ENCODE peak calls at places on chromosomes 6 and 20, in five cellular contexts. One of them, this sample, is unnamed.

GRCh38 chr6:41546866-41547798 is 951 bp downstream of the FOXP4 start:
- DNase-seq in choroid plexus epithelial cell: peak; percentile 57
- DNase-seq in A549: peak; percentile 20
- DNase-seq in PC-3: peak; percentile 33
- DNase-seq in GM06990: peak; percentile 51
- DNase-seq in this sample: peak; percentile 24

GRCh38 chr20:62452475-62453095 is 23.2 kb downstream of the GATA5 start:
- DNase-seq in choroid plexus epithelial cell: no peak
- DNase-seq in PC-3: no peak
- DNase-seq in GM06990: no peak
- DNase-seq in A549: no peak
- DNase-seq in this sample: no peak

GRCh38 chr6:52365317-52365716 is 3.4 kb downstream of the PAQR8 start:
- DNase-seq in choroid plexus epithelial cell: no peak
- DNase-seq in GM06990: no peak
- DNase-seq in PC-3: no peak
- DNase-seq in A549: no peak
- DNase-seq in this sample: no peak

GRCh38 chr6:39867592-39867991 is 66.7 kb downstream of the MOCS1 start:
- DNase-seq in GM06990: no peak
- DNase-seq in A549: no peak
- DNase-seq in choroid plexus epithelial cell: no peak
- DNase-seq in PC-3: no peak
- DNase-seq in this sample: no peak

GRCh38 chr6:131982740-131983259 is 31.6 kb upstream of the CCN2 start:
- DNase-seq in A549: no peak
- DNase-seq in GM06990: no peak
- DNase-seq in PC-3: peak; percentile 47
- DNase-seq in choroid plexus epithelial cell: peak; percentile 88
- DNase-seq in this sample: peak; percentile 96

GRCh38 chr6:131510094-131510493 is 62.9 kb upstream of the ARG1 start:
- DNase-seq in PC-3: no peak
- DNase-seq in choroid plexus epithelial cell: no peak
- DNase-seq in A549: no peak
- DNase-seq in GM06990: peak; percentile 78
- DNase-seq in this sample: no peak

GRCh38 chr6:11732036-11732545 is 46.5 kb downstream of the ADTRP start:
- DNase-seq in GM06990: peak; percentile 80
- DNase-seq in A549: no peak
- DNase-seq in PC-3: no peak
- DNase-seq in choroid plexus epithelial cell: peak; percentile 83
- DNase-seq in this sample: peak; percentile 68

GRCh38 chr6:132132911-132133639 is 181.9 kb upstream of the CCN2 start:
- DNase-seq in A549: no peak
- DNase-seq in GM06990: no peak
- DNase-seq in PC-3: peak; percentile 56
- DNase-seq in choroid plexus epithelial cell: peak; percentile 65
- DNase-seq in this sample: peak; percentile 77

GRCh38 chr20:42857446-42857845 is 332.3 kb downstream of the PTPRT start:
- DNase-seq in choroid plexus epithelial cell: no peak
- DNase-seq in A549: no peak
- DNase-seq in PC-3: no peak
- DNase-seq in GM06990: no peak
- DNase-seq in this sample: no peak

GRCh38 chr6:26501482-26501986 is 1.4 kb downstream of the BTN1A1 start:
- DNase-seq in choroid plexus epithelial cell: peak; percentile 8
- DNase-seq in GM06990: peak; percentile 60
- DNase-seq in A549: no peak
- DNase-seq in PC-3: no peak
- DNase-seq in this sample: no peak

GRCh38 chr6:128208851-128209580 is 308.2 kb upstream of the THEMIS start:
- DNase-seq in GM06990: no peak
- DNase-seq in A549: no peak
- DNase-seq in choroid plexus epithelial cell: peak; percentile 69
- DNase-seq in PC-3: peak; percentile 40
- DNase-seq in this sample: peak; percentile 41

GRCh38 chr20:40810336-40810735 is 121.3 kb upstream of the MAFB start:
- DNase-seq in A549: no peak
- DNase-seq in choroid plexus epithelial cell: no peak
- DNase-seq in PC-3: no peak
- DNase-seq in GM06990: no peak
- DNase-seq in this sample: no peak

GRCh38 chr20:40811004-40811403 is 122.0 kb upstream of the MAFB start:
- DNase-seq in A549: no peak
- DNase-seq in choroid plexus epithelial cell: no peak
- DNase-seq in PC-3: no peak
- DNase-seq in GM06990: no peak
- DNase-seq in this sample: no peak

GRCh38 chr20:40812415-40813212 is 123.6 kb upstream of the MAFB start:
- DNase-seq in PC-3: no peak
- DNase-seq in A549: no peak
- DNase-seq in choroid plexus epithelial cell: peak; percentile 4
- DNase-seq in GM06990: no peak
- DNase-seq in this sample: no peak

GRCh38 chr20:40813213-40813510 is 124.1 kb upstream of the MAFB start:
- DNase-seq in GM06990: no peak
- DNase-seq in PC-3: no peak
- DNase-seq in choroid plexus epithelial cell: no peak
- DNase-seq in A549: no peak
- DNase-seq in this sample: no peak

GRCh38 chr20:40811660-40812414 is 122.8 kb upstream of the MAFB start:
- DNase-seq in GM06990: no peak
- DNase-seq in PC-3: no peak
- DNase-seq in A549: no peak
- DNase-seq in choroid plexus epithelial cell: no peak
- DNase-seq in this sample: no peak
- TF ChIP-seq CTCF in GM06990: peak; percentile 26
- TF ChIP-seq CTCF in PC-3: peak; percentile 16
- TF ChIP-seq CTCF in A549: no peak
- TF ChIP-seq CTCF in choroid plexus epithelial cell: peak; percentile 42
- TF ChIP-seq CTCF in this sample: peak; percentile 26

GRCh38 chr6:44263357-44264100 is 1.8 kb downstream of the NFKBIE start:
- DNase-seq in PC-3: no peak
- DNase-seq in choroid plexus epithelial cell: peak; percentile 62
- DNase-seq in A549: peak; percentile 24
- DNase-seq in GM06990: peak; percentile 75
- DNase-seq in this sample: no peak
- H3K4me3 ChIP-seq in PC-3: peak overlapping the region; percentile 80
- H3K4me3 ChIP-seq in choroid plexus epithelial cell: peak overlapping the region; percentile 75
- H3K4me3 ChIP-seq in A549: peak overlapping the region; percentile 81
- H3K4me3 ChIP-seq in GM06990: peak overlapping the region; percentile 96
- H3K4me3 ChIP-seq in this sample: peak overlapping the region; percentile 74

DNA sequence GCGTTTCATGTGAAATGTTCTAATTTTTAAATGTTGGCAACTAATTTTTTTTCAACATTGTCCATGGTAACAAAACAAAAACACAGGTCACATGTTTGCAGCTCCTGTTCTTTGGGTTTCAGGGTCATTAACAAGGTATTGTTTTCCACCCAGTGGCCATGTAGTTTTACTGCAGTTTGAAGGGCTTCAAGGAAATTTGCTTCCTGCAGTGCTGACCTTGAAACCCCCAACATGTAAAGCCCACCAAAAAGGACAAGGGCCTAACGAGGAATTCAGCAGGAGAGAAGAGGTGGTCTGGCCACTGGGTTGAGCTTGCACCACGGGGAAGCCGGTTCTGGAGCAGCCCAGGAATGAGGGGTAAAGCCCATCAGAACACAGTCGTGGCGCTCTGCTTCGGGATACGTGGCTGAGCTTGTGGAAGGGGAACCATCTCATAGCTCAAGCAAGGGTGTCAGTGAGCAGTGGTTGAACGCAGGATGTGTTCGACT is 13.9 kb upstream of the KLHL31 start:
- DNase-seq in choroid plexus epithelial cell: peak; percentile 80
- DNase-seq in PC-3: peak; percentile 59
- DNase-seq in A549: peak; percentile 60
- DNase-seq in GM06990: no peak
- DNase-seq in this sample: peak; percentile 54
- TF ChIP-seq CTCF in choroid plexus epithelial cell: peak; percentile 61
- TF ChIP-seq CTCF in PC-3: peak; percentile 72
- TF ChIP-seq CTCF in A549: peak; percentile 26
- TF ChIP-seq CTCF in GM06990: peak; percentile 39
- TF ChIP-seq CTCF in this sample: peak; percentile 45

GRCh38 chr6:4638641-4639040 is 137.6 kb upstream of the CDYL start:
- DNase-seq in choroid plexus epithelial cell: no peak
- DNase-seq in PC-3: no peak
- DNase-seq in A549: no peak
- DNase-seq in GM06990: no peak
- DNase-seq in this sample: no peak

GRCh38 chr6:4636141-4636880 is 139.9 kb upstream of the CDYL start:
- DNase-seq in GM06990: no peak
- DNase-seq in A549: no peak
- DNase-seq in PC-3: no peak
- DNase-seq in choroid plexus epithelial cell: no peak
- DNase-seq in this sample: no peak

GRCh38 chr6:4637691-4638433 is 138.3 kb upstream of the CDYL start:
- DNase-seq in PC-3: peak; percentile 69
- DNase-seq in GM06990: peak; percentile 42
- DNase-seq in choroid plexus epithelial cell: peak; percentile 78
- DNase-seq in A549: peak; percentile 10
- DNase-seq in this sample: peak; percentile 82

GRCh38 chr6:4636881-4637224 is 139.4 kb upstream of the CDYL start:
- DNase-seq in PC-3: no peak
- DNase-seq in A549: no peak
- DNase-seq in GM06990: no peak
- DNase-seq in choroid plexus epithelial cell: no peak
- DNase-seq in this sample: no peak

GRCh38 chr6:4635666-4636065 is 140.5 kb upstream of the CDYL start:
- DNase-seq in A549: no peak
- DNase-seq in choroid plexus epithelial cell: peak; percentile 42
- DNase-seq in GM06990: no peak
- DNase-seq in PC-3: no peak
- DNase-seq in this sample: no peak
- H3K4me3 ChIP-seq in A549: no peak overlapping the region
- H3K4me3 ChIP-seq in choroid plexus epithelial cell: no peak overlapping the region
- H3K4me3 ChIP-seq in GM06990: no peak overlapping the region
- H3K4me3 ChIP-seq in PC-3: no peak overlapping the region
- H3K4me3 ChIP-seq in this sample: no peak overlapping the region

DNA sequence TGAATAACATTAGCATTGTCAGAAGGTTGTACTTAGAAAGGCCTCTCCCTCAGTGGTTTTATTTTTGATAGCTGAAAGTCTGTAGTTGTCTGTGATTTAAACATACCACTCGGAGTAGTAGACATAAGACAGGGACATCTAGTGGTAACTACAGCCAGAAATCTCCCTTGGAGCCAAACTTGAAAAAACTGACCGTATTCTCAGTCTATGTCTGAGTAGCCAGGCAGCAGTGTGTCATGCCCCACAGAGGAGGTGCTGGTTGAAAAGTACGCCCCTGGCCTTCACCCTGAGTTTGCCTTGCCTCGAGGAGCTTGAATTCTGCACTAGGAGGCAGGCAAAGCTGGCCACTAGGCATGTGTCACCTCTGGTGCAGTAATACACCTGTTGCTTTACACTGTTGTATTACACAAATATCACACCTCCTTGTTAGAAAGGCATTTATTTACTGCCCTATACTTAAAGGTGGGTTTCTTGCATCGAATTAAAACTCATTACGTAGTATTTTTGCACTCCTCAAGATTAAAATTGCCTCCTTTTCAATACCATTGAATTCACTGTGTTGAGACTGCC is 20.8 kb downstream of the ZBTB2 start:
- DNase-seq in choroid plexus epithelial cell: peak; percentile 76
- DNase-seq in A549: peak; percentile 29
- DNase-seq in PC-3: peak; percentile 11
- DNase-seq in GM06990: no peak
- DNase-seq in this sample: peak; percentile 52
- TF ChIP-seq CTCF in choroid plexus epithelial cell: peak; percentile 64
- TF ChIP-seq CTCF in A549: peak; percentile 17
- TF ChIP-seq CTCF in PC-3: peak; percentile 38
- TF ChIP-seq CTCF in GM06990: no peak
- TF ChIP-seq CTCF in this sample: peak; percentile 54

GRCh38 chr6:118535176-118535844 is 12.8 kb upstream of the PLN start:
- DNase-seq in choroid plexus epithelial cell: no peak
- DNase-seq in A549: no peak
- DNase-seq in GM06990: no peak
- DNase-seq in PC-3: no peak
- DNase-seq in this sample: no peak

GRCh38 chr6:118536478-118536877 is 11.6 kb upstream of the PLN start:
- DNase-seq in choroid plexus epithelial cell: no peak
- DNase-seq in PC-3: no peak
- DNase-seq in GM06990: no peak
- DNase-seq in A549: no peak
- DNase-seq in this sample: no peak

GRCh38 chr6:118542184-118542952 is 5.7 kb upstream of the PLN start:
- DNase-seq in A549: no peak
- DNase-seq in PC-3: peak; percentile 29
- DNase-seq in choroid plexus epithelial cell: peak; percentile 39
- DNase-seq in GM06990: no peak
- DNase-seq in this sample: peak; percentile 78

DNA sequence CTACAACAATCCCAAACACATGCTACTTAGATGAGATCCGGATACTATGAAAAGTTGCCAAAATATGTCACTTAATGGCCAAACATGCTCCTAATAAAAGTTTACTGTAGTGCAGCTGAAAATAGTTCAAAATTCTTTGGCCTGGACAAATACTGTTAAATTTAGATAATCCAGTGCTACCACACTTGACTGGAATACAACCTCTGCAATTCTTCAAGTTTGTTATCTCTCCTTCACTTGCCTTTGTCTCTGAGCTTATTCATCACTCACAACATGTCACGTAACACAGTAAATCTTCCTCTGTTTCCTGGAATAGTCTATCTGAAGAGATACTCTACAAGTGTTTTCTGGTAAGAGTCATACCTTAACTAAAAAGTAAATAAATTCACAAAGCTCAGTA is 10.5 kb upstream of the PLN start:
- DNase-seq in choroid plexus epithelial cell: no peak
- DNase-seq in PC-3: no peak
- DNase-seq in GM06990: no peak
- DNase-seq in A549: no peak
- DNase-seq in this sample: no peak
- H3K4me3 ChIP-seq in choroid plexus epithelial cell: no peak overlapping the region
- H3K4me3 ChIP-seq in PC-3: no peak overlapping the region
- H3K4me3 ChIP-seq in GM06990: no peak overlapping the region
- H3K4me3 ChIP-seq in A549: no peak overlapping the region
- H3K4me3 ChIP-seq in this sample: no peak overlapping the region

DNA sequence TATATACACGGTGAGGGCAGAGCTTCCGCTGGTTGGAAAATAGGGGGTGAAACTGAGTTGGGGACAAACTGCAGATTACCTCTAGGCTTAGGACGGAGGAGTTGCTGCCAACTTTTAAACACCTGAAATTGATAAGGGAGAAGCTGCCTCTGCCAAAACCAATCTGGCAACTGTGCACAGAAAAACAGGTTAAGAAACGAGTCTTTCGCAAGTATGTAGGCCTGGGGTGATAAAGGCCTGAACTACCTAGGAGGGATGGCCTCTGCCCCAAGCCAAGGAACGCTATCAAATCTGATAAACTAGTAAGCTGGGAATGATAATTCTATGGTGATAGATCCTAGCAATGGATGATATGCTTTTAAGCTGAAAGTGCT is 149.9 kb upstream of the QKI start:
- DNase-seq in PC-3: no peak
- DNase-seq in choroid plexus epithelial cell: no peak
- DNase-seq in GM06990: no peak
- DNase-seq in A549: no peak
- DNase-seq in this sample: no peak
- TF ChIP-seq CTCF in PC-3: no peak
- TF ChIP-seq CTCF in choroid plexus epithelial cell: no peak
- TF ChIP-seq CTCF in GM06990: no peak
- TF ChIP-seq CTCF in A549: no peak
- TF ChIP-seq CTCF in this sample: no peak

GRCh38 chr6:6686176-6686575 is 97.7 kb downstream of the LY86 start:
- DNase-seq in A549: no peak
- DNase-seq in choroid plexus epithelial cell: no peak
- DNase-seq in PC-3: no peak
- DNase-seq in GM06990: no peak
- DNase-seq in this sample: no peak
- H3K4me3 ChIP-seq in A549: peak overlapping the region; percentile 53
- H3K4me3 ChIP-seq in choroid plexus epithelial cell: no peak overlapping the region
- H3K4me3 ChIP-seq in PC-3: peak overlapping the region; percentile 39
- H3K4me3 ChIP-seq in GM06990: no peak overlapping the region
- H3K4me3 ChIP-seq in this sample: no peak overlapping the region